ENCODE peak calls at places on chromosomes 2 and 18, in four cellular contexts. F is NB4, X is GM12892, K is A549. Q is an unnamed sample.
A peak's percentile ranks its signal among the peaks of the same experiment; 100 is the strongest.

GRCh38 chr18:73887801-73888200 is 259.8 kb downstream of the FBXO15 start:
- DNase-seq in F (no peak), X (no peak), K (no peak), Q (no peak)

GRCh38 chr2:69734040-69734611 is 7.8 kb upstream of the ANXA4 start:
- DNase-seq in F (peak; percentile 74), X (no peak), K (peak; percentile 82), Q (no peak)

GRCh38 chr2:215660687-215661086 is 224.8 kb upstream of the FN1 start:
- DNase-seq in F (no peak), X (no peak), K (no peak), Q (no peak)

GRCh38 chr18:48335829-48336228 is 73.4 kb downstream of the ZBTB7C start:
- DNase-seq in F (no peak), X (no peak), K (no peak), Q (no peak)

GRCh38 chr2:10971131-10971854 is 59.6 kb downstream of the KCNF1 start:
- DNase-seq in F (no peak), X (no peak), K (no peak), Q (no peak)

GRCh38 chr2:97745474-97746172 is 32.2 kb downstream of the ZAP70 start:
- DNase-seq in F (no peak), X (no peak), K (no peak), Q (no peak)

GRCh38 chr18:28115149-28115550 is 61.8 kb downstream of the CDH2 start:
- DNase-seq in F (no peak), X (no peak), K (peak; percentile 65), Q (no peak)

GRCh38 chr18:78825168-78825567 is 154.4 kb upstream of the SALL3 start:
- DNase-seq in F (no peak), X (no peak), K (no peak), Q (no peak)

GRCh38 chr18:33205777-33206176 is 234.7 kb downstream of the CCDC178 start:
- DNase-seq in F (no peak), X (no peak), K (no peak), Q (no peak)

GRCh38 chr2:159053186-159054031 is 85.0 kb downstream of the TANC1 start:
- DNase-seq in F (no peak), X (no peak), K (no peak), Q (no peak)

GRCh38 chr2:112622528-112622849 is 23.2 kb upstream of the SLC20A1 start:
- DNase-seq in F (peak; percentile 47), X (no peak), K (peak; percentile 70), Q (no peak)

GRCh38 chr2:38600242-38600891 is 2.4 kb downstream of the HNRNPLL start:
- DNase-seq in F (peak; percentile 53), X (no peak), K (no peak), Q (no peak)

GRCh38 chr2:83475371-83475770 is 983.7 kb downstream of the SUCLG1 start:
- DNase-seq in F (no peak), X (no peak), K (no peak), Q (no peak)

GRCh38 chr2:222671259-222672067 is at the start of gene MOGAT1:
- DNase-seq in F (no peak), X (no peak), K (no peak), Q (no peak)

GRCh38 chr2:30270166-30270565 is 38.8 kb downstream of the LBH start:
- DNase-seq in F (no peak), X (no peak), K (no peak), Q (no peak)

GRCh38 chr18:12921178-12921577 is 26.6 kb upstream of the SEH1L start:
- DNase-seq in F (no peak), X (no peak), K (no peak), Q (no peak)

GRCh38 chr2:72166281-72166680 is 18.6 kb upstream of the CYP26B1 start:
- DNase-seq in F (no peak), X (no peak), K (no peak), Q (no peak)

GRCh38 chr2:64781991-64782390 is 128.3 kb upstream of the SERTAD2 start:
- DNase-seq in F (no peak), X (no peak), K (no peak), Q (no peak)

GRCh38 chr2:96097951-96098823 is 18.2 kb downstream of the ADRA2B start:
- DNase-seq in F (no peak), X (no peak), K (no peak), Q (no peak)

GRCh38 chr2:133667085-133667484 is 98.8 kb upstream of the NCKAP5 start:
- DNase-seq in F (no peak), X (no peak), K (peak; percentile 45), Q (no peak)

GRCh38 chr18:42164556-42164955 is 209.5 kb downstream of the PIK3C3 start:
- DNase-seq in F (no peak), X (no peak), K (no peak), Q (no peak)

GRCh38 chr2:201116959-201117734 is 1.2 kb downstream of the CFLAR start:
- DNase-seq in F (peak; percentile 93), X (no peak), K (peak; percentile 88), Q (no peak)
- TF ChIP-seq POLR2A in F (peak; percentile 26), X (peak; percentile 30), K (no peak), Q (peak; percentile 61)

GRCh38 chr2:197869501-197870111 is 65.2 kb downstream of the PLCL1 start:
- DNase-seq in F (peak; percentile 32), X (no peak), K (no peak), Q (no peak)

GRCh38 chr2:197867630-197868029 is 63.2 kb downstream of the PLCL1 start:
- DNase-seq in F (no peak), X (no peak), K (no peak), Q (no peak)

GRCh38 chr2:197869030-197869429 is 64.6 kb downstream of the PLCL1 start:
- DNase-seq in F (no peak), X (no peak), K (no peak), Q (no peak)

GRCh38 chr2:197866449-197866848 is 62.1 kb downstream of the PLCL1 start:
- DNase-seq in F (no peak), X (no peak), K (no peak), Q (no peak)

DNA sequence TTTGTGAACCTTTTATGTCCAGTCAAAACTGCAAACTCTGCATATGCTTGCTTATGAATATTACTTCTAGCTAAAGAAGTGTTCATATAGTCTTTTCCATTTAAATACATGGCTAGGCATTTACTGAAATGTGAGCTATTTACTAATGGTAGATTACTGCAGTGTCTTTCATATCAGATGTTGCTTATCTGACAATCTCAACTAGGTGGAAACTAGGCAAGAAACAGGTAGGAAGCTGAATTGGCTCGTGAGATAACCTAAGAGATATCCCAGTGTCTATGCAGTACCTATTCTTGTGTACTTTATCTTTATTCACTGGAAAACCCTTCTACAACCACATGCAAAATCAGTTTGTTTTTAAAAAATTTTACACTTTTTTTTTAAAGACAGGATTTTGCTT is 63.7 kb downstream of the PLCL1 start:
- DNase-seq in F (no peak), X (no peak), K (no peak), Q (no peak)
- TF ChIP-seq POLR2A in F (no peak), X (no peak), K (no peak), Q (no peak)

DNA sequence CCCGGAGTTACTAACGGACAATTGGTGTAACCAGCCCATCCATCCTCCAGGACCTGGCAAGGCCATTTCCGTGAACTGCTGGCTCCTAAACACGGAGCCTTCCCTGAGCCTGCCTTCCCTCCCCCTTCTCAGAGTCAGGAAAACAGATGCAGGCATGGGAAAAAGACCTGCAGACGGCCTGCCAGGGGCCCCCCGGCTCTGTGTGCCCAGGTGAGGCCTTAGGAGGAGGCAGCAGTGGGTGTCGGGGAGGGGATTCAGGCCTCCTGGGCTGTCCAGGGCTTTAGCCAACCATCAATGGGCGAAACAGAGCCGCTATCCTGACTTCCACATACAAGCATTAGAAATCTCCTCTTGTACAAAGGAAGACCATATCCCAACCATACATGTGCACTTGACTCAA is 68.3 kb upstream of the BOD1L2 start:
- DNase-seq in F (no peak), X (no peak), K (no peak), Q (no peak)
- TF ChIP-seq POLR2A in F (no peak), X (no peak), K (no peak), Q (no peak)

DNA sequence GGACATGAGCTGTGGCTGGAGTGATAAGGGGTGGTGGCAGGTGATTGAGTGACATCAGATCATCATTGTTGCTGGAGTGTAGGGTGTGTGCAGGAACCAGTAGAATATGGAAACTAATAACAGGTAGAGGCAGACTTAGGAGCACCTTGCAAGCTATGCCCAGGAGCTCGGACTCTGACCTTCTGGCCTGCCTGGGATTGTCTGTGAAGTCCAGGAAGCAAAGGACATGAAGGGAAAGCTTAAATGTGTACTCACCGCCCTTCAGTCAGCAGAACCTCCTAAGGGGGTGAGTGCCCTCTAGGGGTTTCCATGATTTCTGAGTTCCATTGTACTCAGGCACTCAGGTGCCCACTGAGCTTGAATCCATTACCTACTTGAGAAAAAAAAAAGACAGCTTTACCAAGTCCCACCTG is 104.2 kb downstream of the CRIM1 start:
- DNase-seq in F (peak; percentile 12), X (no peak), K (peak; percentile 87), Q (no peak)
- TF ChIP-seq POLR2A in F (no peak), X (no peak), K (no peak), Q (no peak)

GRCh38 chr2:202635441-202636296 is 900 bp downstream of the FAM117B start:
- DNase-seq in F (peak; percentile 86), X (peak; percentile 85), K (peak; percentile 87), Q (peak; percentile 73)
- TF ChIP-seq POLR2A in F (peak; percentile 38), X (peak; percentile 38), K (no peak), Q (peak; percentile 55)